ENCODE peak calls at places on chromosomes 11 and 22, in six cellular contexts. One of them, this sample, is unnamed. For H3K36me3, the result is how much of the 10 kb centered on the place peaks cover.

GRCh38 chr11:44811841-44812448 is 85.2 kb downstream of the TSPAN18 start:
- DNase-seq in upper lobe of left lung: no peak
- DNase-seq in heart left ventricle: no peak
- DNase-seq in mesendoderm: no peak
- DNase-seq in IMR-90: no peak
- DNase-seq in GM23248: no peak
- DNase-seq in this sample: no peak

GRCh38 chr11:119700030-119700429 is 29.0 kb downstream of the NECTIN1 start:
- DNase-seq in upper lobe of left lung: no peak
- DNase-seq in heart left ventricle: no peak
- DNase-seq in mesendoderm: no peak
- DNase-seq in IMR-90: no peak
- DNase-seq in GM23248: no peak
- DNase-seq in this sample: no peak

GRCh38 chr11:78783301-78783700 is 208.6 kb upstream of the NARS2 start:
- DNase-seq in upper lobe of left lung: no peak
- DNase-seq in heart left ventricle: no peak
- DNase-seq in mesendoderm: no peak
- DNase-seq in IMR-90: no peak
- DNase-seq in GM23248: no peak
- DNase-seq in this sample: no peak

GRCh38 chr22:30591191-30591587 is 521 bp downstream of the PES1 start:
- DNase-seq in upper lobe of left lung: no peak
- DNase-seq in heart left ventricle: no peak
- DNase-seq in mesendoderm: no peak
- DNase-seq in IMR-90: peak
- DNase-seq in GM23248: peak
- DNase-seq in this sample: no peak

GRCh38 chr11:34030386-34030785 is 21.1 kb upstream of the CAPRIN1 start:
- DNase-seq in upper lobe of left lung: no peak
- DNase-seq in heart left ventricle: no peak
- DNase-seq in mesendoderm: no peak
- DNase-seq in IMR-90: no peak
- DNase-seq in GM23248: no peak
- DNase-seq in this sample: no peak

GRCh38 chr11:17524221-17524620 is 20.0 kb downstream of the USH1C start:
- DNase-seq in upper lobe of left lung: peak
- DNase-seq in heart left ventricle: no peak
- DNase-seq in mesendoderm: no peak
- DNase-seq in IMR-90: no peak
- DNase-seq in GM23248: no peak
- DNase-seq in this sample: no peak

GRCh38 chr11:86511086-86511551 is 136.4 kb downstream of the CCDC81 start:
- DNase-seq in upper lobe of left lung: no peak
- DNase-seq in heart left ventricle: no peak
- DNase-seq in mesendoderm: no peak
- DNase-seq in IMR-90: peak
- DNase-seq in GM23248: peak
- DNase-seq in this sample: no peak

GRCh38 chr11:46519351-46519750 is 74.5 kb downstream of the AMBRA1 start:
- DNase-seq in upper lobe of left lung: no peak
- DNase-seq in heart left ventricle: no peak
- DNase-seq in mesendoderm: no peak
- DNase-seq in IMR-90: no peak
- DNase-seq in GM23248: no peak
- DNase-seq in this sample: no peak

GRCh38 chr22:50199836-50200332 is 927 bp upstream of the SELENOO start:
- DNase-seq in upper lobe of left lung: peak
- DNase-seq in heart left ventricle: no peak
- DNase-seq in mesendoderm: peak
- DNase-seq in IMR-90: no peak
- DNase-seq in GM23248: peak
- DNase-seq in this sample: no peak

GRCh38 chr11:117959438-117960149 is 26.6 kb upstream of the IL10RA start:
- DNase-seq in upper lobe of left lung: no peak
- DNase-seq in heart left ventricle: no peak
- DNase-seq in mesendoderm: no peak
- DNase-seq in IMR-90: no peak
- DNase-seq in GM23248: no peak
- DNase-seq in this sample: no peak

GRCh38 chr11:101618691-101619090 is 34.9 kb upstream of the TRPC6 start:
- DNase-seq in upper lobe of left lung: no peak
- DNase-seq in heart left ventricle: no peak
- DNase-seq in mesendoderm: peak
- DNase-seq in IMR-90: peak
- DNase-seq in GM23248: peak
- DNase-seq in this sample: no peak

GRCh38 chr11:111960916-111961315 is 23.8 kb downstream of the DIXDC1 start:
- DNase-seq in upper lobe of left lung: no peak
- DNase-seq in heart left ventricle: no peak
- DNase-seq in mesendoderm: peak
- DNase-seq in IMR-90: no peak
- DNase-seq in GM23248: peak
- DNase-seq in this sample: no peak

GRCh38 chr22:43820671-43821305 is 8.7 kb upstream of the EFCAB6 start:
- DNase-seq in upper lobe of left lung: no peak
- DNase-seq in heart left ventricle: peak
- DNase-seq in mesendoderm: no peak
- DNase-seq in IMR-90: no peak
- DNase-seq in GM23248: no peak
- DNase-seq in this sample: no peak

GRCh38 chr11:123046473-123047264 is 15.3 kb downstream of the HSPA8 start:
- DNase-seq in upper lobe of left lung: no peak
- DNase-seq in heart left ventricle: no peak
- DNase-seq in mesendoderm: no peak
- DNase-seq in IMR-90: no peak
- DNase-seq in GM23248: no peak
- DNase-seq in this sample: no peak

GRCh38 chr11:12008790-12009616 is 577 bp upstream of the DKK3 start:
- DNase-seq in upper lobe of left lung: peak
- DNase-seq in heart left ventricle: peak
- DNase-seq in mesendoderm: peak
- DNase-seq in IMR-90: peak
- DNase-seq in GM23248: peak
- DNase-seq in this sample: no peak

GRCh38 chr11:59264736-59265135 is 52.0 kb upstream of the MPEG1 start:
- DNase-seq in upper lobe of left lung: no peak
- DNase-seq in heart left ventricle: no peak
- DNase-seq in mesendoderm: no peak
- DNase-seq in IMR-90: no peak
- DNase-seq in GM23248: no peak
- DNase-seq in this sample: no peak

GRCh38 chr11:132206993-132207392 is 836.6 kb downstream of the NTM start:
- DNase-seq in upper lobe of left lung: no peak
- DNase-seq in heart left ventricle: no peak
- DNase-seq in mesendoderm: no peak
- DNase-seq in IMR-90: no peak
- DNase-seq in GM23248: no peak
- DNase-seq in this sample: no peak

GRCh38 chr22:19180234-19180633 is 1.7 kb upstream of the SLC25A1 start:
- DNase-seq in upper lobe of left lung: peak
- DNase-seq in heart left ventricle: no peak
- DNase-seq in mesendoderm: no peak
- DNase-seq in IMR-90: no peak
- DNase-seq in GM23248: no peak
- DNase-seq in this sample: no peak

GRCh38 chr11:42234381-42235035 is 775.1 kb upstream of the LRRC4C start:
- DNase-seq in upper lobe of left lung: no peak
- DNase-seq in heart left ventricle: no peak
- DNase-seq in mesendoderm: peak
- DNase-seq in IMR-90: no peak
- DNase-seq in GM23248: peak
- DNase-seq in this sample: no peak
- H3K36me3 ChIP-seq in upper lobe of left lung: under half
- H3K36me3 ChIP-seq in heart left ventricle: under half
- H3K36me3 ChIP-seq in mesendoderm: under half
- H3K36me3 ChIP-seq in IMR-90: under half
- H3K36me3 ChIP-seq in GM23248: under half
- H3K36me3 ChIP-seq in this sample: under half

DNA sequence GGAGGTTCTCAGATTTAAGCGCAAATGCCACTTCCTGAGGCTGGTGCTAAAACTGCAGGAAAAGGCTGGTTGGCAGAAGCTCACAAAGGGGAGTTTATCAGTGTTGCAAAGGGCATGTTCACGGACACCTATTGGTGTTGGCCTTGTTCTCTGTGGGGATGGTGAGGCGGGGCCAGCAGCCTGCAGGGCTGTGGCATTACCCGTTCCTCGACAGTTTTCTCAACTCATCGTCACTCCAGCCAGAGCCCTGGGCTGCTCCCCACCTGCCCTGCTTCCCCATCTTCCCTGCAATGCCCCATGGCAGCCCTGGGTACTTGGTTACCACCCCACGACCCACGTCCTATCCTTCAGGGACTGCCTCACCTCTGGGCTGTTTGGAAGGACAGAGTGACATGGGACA is 212.8 kb downstream of the CTTN start:
- DNase-seq in upper lobe of left lung: no peak
- DNase-seq in heart left ventricle: no peak
- DNase-seq in mesendoderm: no peak
- DNase-seq in IMR-90: no peak
- DNase-seq in GM23248: no peak
- DNase-seq in this sample: no peak
- H3K27ac ChIP-seq in upper lobe of left lung: no peak
- H3K27ac ChIP-seq in heart left ventricle: no peak
- H3K27ac ChIP-seq in mesendoderm: no peak
- H3K27ac ChIP-seq in IMR-90: no peak
- H3K27ac ChIP-seq in GM23248: no peak
- H3K27ac ChIP-seq in this sample: no peak

DNA sequence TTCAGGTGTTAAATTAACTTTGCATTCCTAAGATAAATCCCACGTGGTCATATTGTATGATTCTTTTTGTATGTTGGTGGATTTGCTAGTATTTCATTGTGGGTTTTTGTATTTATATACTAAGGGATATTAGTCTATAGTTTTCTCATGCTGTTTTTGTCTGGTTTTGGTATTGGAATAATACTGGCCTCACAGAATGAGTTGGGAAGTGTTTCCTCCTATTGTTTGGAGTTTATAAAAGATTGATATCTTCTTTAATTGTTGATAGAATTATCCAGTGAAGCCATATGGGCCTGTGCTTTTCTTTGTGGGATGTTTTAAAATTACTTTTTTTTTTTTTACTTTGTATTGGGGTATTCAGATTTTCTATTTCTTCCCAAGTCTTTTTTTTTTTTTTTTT is 59.8 kb downstream of the QSER1 start:
- DNase-seq in upper lobe of left lung: no peak
- DNase-seq in heart left ventricle: no peak
- DNase-seq in mesendoderm: no peak
- DNase-seq in IMR-90: no peak
- DNase-seq in GM23248: no peak
- DNase-seq in this sample: no peak
- H3K36me3 ChIP-seq in upper lobe of left lung: under half
- H3K36me3 ChIP-seq in heart left ventricle: under half
- H3K36me3 ChIP-seq in mesendoderm: under half
- H3K36me3 ChIP-seq in IMR-90: under half
- H3K36me3 ChIP-seq in GM23248: under half
- H3K36me3 ChIP-seq in this sample: under half

DNA sequence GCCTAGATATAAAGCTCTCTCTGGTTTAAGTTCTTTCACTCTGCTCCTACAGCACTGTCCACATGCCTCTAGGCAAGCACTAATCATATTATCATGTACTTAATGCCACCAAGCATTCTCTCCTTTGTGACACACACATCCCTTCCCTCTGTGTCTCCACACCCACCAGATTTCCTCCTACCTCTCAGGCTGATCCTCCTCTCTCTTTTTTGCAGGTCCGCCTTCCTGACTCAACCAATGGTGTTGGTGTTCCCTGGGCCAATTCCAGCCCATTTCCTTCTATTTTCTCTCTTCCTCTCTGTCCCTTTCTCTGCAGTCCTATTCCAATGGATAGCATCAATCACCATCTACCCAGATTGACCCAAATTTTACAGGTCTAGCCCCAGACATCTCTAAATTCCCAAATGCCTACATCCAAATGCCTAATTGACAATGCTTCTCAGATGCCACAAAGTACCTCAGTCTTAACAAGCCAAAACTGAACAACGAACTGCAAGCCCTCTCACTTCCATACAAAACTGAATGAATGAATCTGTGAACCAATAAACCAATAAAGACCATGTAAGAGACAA is 504 bp upstream of the ZNF215 start:
- DNase-seq in upper lobe of left lung: no peak
- DNase-seq in heart left ventricle: no peak
- DNase-seq in mesendoderm: peak
- DNase-seq in IMR-90: peak
- DNase-seq in GM23248: peak
- DNase-seq in this sample: no peak
- H3K27ac ChIP-seq in upper lobe of left lung: no peak
- H3K27ac ChIP-seq in heart left ventricle: peak
- H3K27ac ChIP-seq in mesendoderm: no peak
- H3K27ac ChIP-seq in IMR-90: no peak
- H3K27ac ChIP-seq in GM23248: peak
- H3K27ac ChIP-seq in this sample: no peak

GRCh38 chr11:108237058-108237481 is 14.2 kb downstream of the ATM start:
- DNase-seq in upper lobe of left lung: no peak
- DNase-seq in heart left ventricle: no peak
- DNase-seq in mesendoderm: no peak
- DNase-seq in IMR-90: no peak
- DNase-seq in GM23248: no peak
- DNase-seq in this sample: no peak

GRCh38 chr11:108228236-108228635 is 5.4 kb downstream of the ATM start:
- DNase-seq in upper lobe of left lung: no peak
- DNase-seq in heart left ventricle: no peak
- DNase-seq in mesendoderm: no peak
- DNase-seq in IMR-90: no peak
- DNase-seq in GM23248: no peak
- DNase-seq in this sample: no peak

GRCh38 chr11:108235192-108235591 is 12.3 kb downstream of the ATM start:
- DNase-seq in upper lobe of left lung: no peak
- DNase-seq in heart left ventricle: no peak
- DNase-seq in mesendoderm: no peak
- DNase-seq in IMR-90: no peak
- DNase-seq in GM23248: no peak
- DNase-seq in this sample: no peak

GRCh38 chr11:108235633-108236032 is 12.8 kb downstream of the ATM start:
- DNase-seq in upper lobe of left lung: no peak
- DNase-seq in heart left ventricle: no peak
- DNase-seq in mesendoderm: no peak
- DNase-seq in IMR-90: no peak
- DNase-seq in GM23248: no peak
- DNase-seq in this sample: no peak

DNA sequence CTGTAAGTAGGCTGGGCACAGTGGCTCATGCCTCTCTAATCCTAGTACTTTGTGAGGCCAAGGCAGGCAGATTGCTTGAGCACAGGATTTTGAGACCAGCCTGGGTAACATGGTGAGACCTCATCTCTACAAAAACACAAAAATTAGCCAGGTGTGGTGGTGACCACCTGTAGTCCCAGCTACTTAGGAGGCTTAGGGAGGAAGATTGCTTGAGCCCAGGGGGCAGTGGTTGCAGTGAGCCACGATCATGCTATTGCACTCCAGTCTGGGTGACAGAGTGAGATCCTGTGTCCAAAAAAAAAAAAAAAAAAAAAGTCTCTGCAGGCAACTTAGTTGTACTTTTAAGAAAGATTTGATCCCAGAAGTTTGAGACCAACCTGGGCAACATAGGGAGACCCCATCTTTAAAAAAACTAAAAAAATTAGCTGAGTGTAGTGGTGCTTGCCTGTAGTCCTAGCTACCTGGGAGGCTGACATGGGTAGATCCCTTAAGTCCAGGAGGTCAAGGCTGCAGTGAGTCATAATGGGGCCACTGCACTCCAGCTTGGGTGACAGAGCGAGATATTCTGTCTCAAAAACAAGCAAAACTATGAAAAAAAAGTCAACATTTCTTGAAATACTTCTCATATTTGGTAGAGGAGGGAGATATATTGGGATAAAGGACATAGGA is 10.5 kb downstream of the ATM start:
- DNase-seq in upper lobe of left lung: no peak
- DNase-seq in heart left ventricle: no peak
- DNase-seq in mesendoderm: no peak
- DNase-seq in IMR-90: no peak
- DNase-seq in GM23248: no peak
- DNase-seq in this sample: no peak
- H3K36me3 ChIP-seq in upper lobe of left lung: under half
- H3K36me3 ChIP-seq in heart left ventricle: half or more
- H3K36me3 ChIP-seq in mesendoderm: under half
- H3K36me3 ChIP-seq in IMR-90: under half
- H3K36me3 ChIP-seq in GM23248: under half
- H3K36me3 ChIP-seq in this sample: under half

This sample was measured in effector memory CD4-positive, alpha-beta T cell.